ENCODE peak calls at places on chromosomes 1 and 21, in ten cellular contexts. One of them, this sample, is unnamed.
A peak's percentile ranks its signal among the peaks of the same experiment; 100 is the strongest.

GRCh38 chr1:44031900-44032817 is 897 bp upstream of the SLC6A9 start:
- DNase-seq in ACHN: no peak
- DNase-seq in OCI-M1: no peak
- DNase-seq in stimulated activated naive CD8-positive, alpha-beta T cell treated with anti-CD3 and anti-CD28 coated beads, Interleukin-15, Interleukin-2, amounts not matched to agents 100 U/mL and 50 U/mL, for 24 hours: no peak
- DNase-seq in T-helper 2 cell: no peak
- DNase-seq in brain microvascular endothelial cell: no peak
- DNase-seq in activated CD4-positive, alpha-beta T cell treated with anti-CD3 and anti-CD28 coated beads, Interleukin-2, amount 50 U/mL, for 4 hours: no peak
- DNase-seq in lower lobe of right lung: no peak
- DNase-seq in kidney: no peak
- DNase-seq in DMS153: no peak
- DNase-seq in this sample: no peak

GRCh38 chr1:236942431-236942830 is 61.8 kb downstream of the MT1HL1 start:
- DNase-seq in ACHN: no peak
- DNase-seq in OCI-M1: no peak
- DNase-seq in stimulated activated naive CD8-positive, alpha-beta T cell treated with anti-CD3 and anti-CD28 coated beads, Interleukin-15, Interleukin-2, amounts not matched to agents 100 U/mL and 50 U/mL, for 24 hours: no peak
- DNase-seq in T-helper 2 cell: no peak
- DNase-seq in brain microvascular endothelial cell: no peak
- DNase-seq in activated CD4-positive, alpha-beta T cell treated with anti-CD3 and anti-CD28 coated beads, Interleukin-2, amount 50 U/mL, for 4 hours: no peak
- DNase-seq in lower lobe of right lung: no peak
- DNase-seq in kidney: no peak
- DNase-seq in DMS153: no peak
- DNase-seq in this sample: no peak

GRCh38 chr1:33482412-33482811 is 10.0 kb downstream of the ZSCAN20 start:
- DNase-seq in ACHN: no peak
- DNase-seq in OCI-M1: no peak
- DNase-seq in stimulated activated naive CD8-positive, alpha-beta T cell treated with anti-CD3 and anti-CD28 coated beads, Interleukin-15, Interleukin-2, amounts not matched to agents 100 U/mL and 50 U/mL, for 24 hours: no peak
- DNase-seq in T-helper 2 cell: no peak
- DNase-seq in brain microvascular endothelial cell: no peak
- DNase-seq in activated CD4-positive, alpha-beta T cell treated with anti-CD3 and anti-CD28 coated beads, Interleukin-2, amount 50 U/mL, for 4 hours: no peak
- DNase-seq in lower lobe of right lung: no peak
- DNase-seq in kidney: no peak
- DNase-seq in DMS153: no peak
- DNase-seq in this sample: no peak

GRCh38 chr1:43426221-43426620 is 27.5 kb downstream of the HYI start:
- DNase-seq in ACHN: no peak
- DNase-seq in OCI-M1: no peak
- DNase-seq in stimulated activated naive CD8-positive, alpha-beta T cell treated with anti-CD3 and anti-CD28 coated beads, Interleukin-15, Interleukin-2, amounts not matched to agents 100 U/mL and 50 U/mL, for 24 hours: no peak
- DNase-seq in T-helper 2 cell: no peak
- DNase-seq in brain microvascular endothelial cell: no peak
- DNase-seq in activated CD4-positive, alpha-beta T cell treated with anti-CD3 and anti-CD28 coated beads, Interleukin-2, amount 50 U/mL, for 4 hours: no peak
- DNase-seq in lower lobe of right lung: no peak
- DNase-seq in kidney: peak; percentile 51
- DNase-seq in DMS153: no peak
- DNase-seq in this sample: no peak

GRCh38 chr21:17071093-17071492 is 441.8 kb upstream of the CXADR start:
- DNase-seq in ACHN: no peak
- DNase-seq in OCI-M1: no peak
- DNase-seq in stimulated activated naive CD8-positive, alpha-beta T cell treated with anti-CD3 and anti-CD28 coated beads, Interleukin-15, Interleukin-2, amounts not matched to agents 100 U/mL and 50 U/mL, for 24 hours: no peak
- DNase-seq in T-helper 2 cell: no peak
- DNase-seq in brain microvascular endothelial cell: no peak
- DNase-seq in activated CD4-positive, alpha-beta T cell treated with anti-CD3 and anti-CD28 coated beads, Interleukin-2, amount 50 U/mL, for 4 hours: no peak
- DNase-seq in lower lobe of right lung: no peak
- DNase-seq in kidney: no peak
- DNase-seq in DMS153: no peak
- DNase-seq in this sample: no peak

GRCh38 chr1:109137959-109138757 is 24.2 kb downstream of the ELAPOR1 start:
- DNase-seq in ACHN: no peak
- DNase-seq in OCI-M1: no peak
- DNase-seq in stimulated activated naive CD8-positive, alpha-beta T cell treated with anti-CD3 and anti-CD28 coated beads, Interleukin-15, Interleukin-2, amounts not matched to agents 100 U/mL and 50 U/mL, for 24 hours: no peak
- DNase-seq in T-helper 2 cell: no peak
- DNase-seq in brain microvascular endothelial cell: no peak
- DNase-seq in activated CD4-positive, alpha-beta T cell treated with anti-CD3 and anti-CD28 coated beads, Interleukin-2, amount 50 U/mL, for 4 hours: no peak
- DNase-seq in lower lobe of right lung: no peak
- DNase-seq in kidney: no peak
- DNase-seq in DMS153: peak; percentile 41
- DNase-seq in this sample: no peak

GRCh38 chr1:162872981-162873380 is 12.0 kb upstream of the CCDC190 start:
- DNase-seq in ACHN: no peak
- DNase-seq in OCI-M1: no peak
- DNase-seq in stimulated activated naive CD8-positive, alpha-beta T cell treated with anti-CD3 and anti-CD28 coated beads, Interleukin-15, Interleukin-2, amounts not matched to agents 100 U/mL and 50 U/mL, for 24 hours: no peak
- DNase-seq in T-helper 2 cell: no peak
- DNase-seq in brain microvascular endothelial cell: peak; percentile 45
- DNase-seq in activated CD4-positive, alpha-beta T cell treated with anti-CD3 and anti-CD28 coated beads, Interleukin-2, amount 50 U/mL, for 4 hours: no peak
- DNase-seq in lower lobe of right lung: no peak
- DNase-seq in kidney: no peak
- DNase-seq in DMS153: no peak
- DNase-seq in this sample: no peak

GRCh38 chr1:102191723-102192122 is 195.0 kb upstream of the OLFM3 start:
- DNase-seq in ACHN: peak; percentile 57
- DNase-seq in OCI-M1: peak; percentile 70
- DNase-seq in stimulated activated naive CD8-positive, alpha-beta T cell treated with anti-CD3 and anti-CD28 coated beads, Interleukin-15, Interleukin-2, amounts not matched to agents 100 U/mL and 50 U/mL, for 24 hours: no peak
- DNase-seq in T-helper 2 cell: no peak
- DNase-seq in brain microvascular endothelial cell: no peak
- DNase-seq in activated CD4-positive, alpha-beta T cell treated with anti-CD3 and anti-CD28 coated beads, Interleukin-2, amount 50 U/mL, for 4 hours: no peak
- DNase-seq in lower lobe of right lung: no peak
- DNase-seq in kidney: no peak
- DNase-seq in DMS153: peak; percentile 75
- DNase-seq in this sample: no peak

GRCh38 chr21:25687787-25688186 is 46.9 kb downstream of the ATP5PF start:
- DNase-seq in ACHN: no peak
- DNase-seq in OCI-M1: no peak
- DNase-seq in stimulated activated naive CD8-positive, alpha-beta T cell treated with anti-CD3 and anti-CD28 coated beads, Interleukin-15, Interleukin-2, amounts not matched to agents 100 U/mL and 50 U/mL, for 24 hours: no peak
- DNase-seq in T-helper 2 cell: no peak
- DNase-seq in brain microvascular endothelial cell: no peak
- DNase-seq in activated CD4-positive, alpha-beta T cell treated with anti-CD3 and anti-CD28 coated beads, Interleukin-2, amount 50 U/mL, for 4 hours: no peak
- DNase-seq in lower lobe of right lung: no peak
- DNase-seq in kidney: no peak
- DNase-seq in DMS153: no peak
- DNase-seq in this sample: no peak

GRCh38 chr1:226912587-226913176 is 27.4 kb upstream of the COQ8A start:
- DNase-seq in ACHN: no peak
- DNase-seq in OCI-M1: no peak
- DNase-seq in stimulated activated naive CD8-positive, alpha-beta T cell treated with anti-CD3 and anti-CD28 coated beads, Interleukin-15, Interleukin-2, amounts not matched to agents 100 U/mL and 50 U/mL, for 24 hours: peak; percentile 49
- DNase-seq in T-helper 2 cell: no peak
- DNase-seq in brain microvascular endothelial cell: peak; percentile 5
- DNase-seq in activated CD4-positive, alpha-beta T cell treated with anti-CD3 and anti-CD28 coated beads, Interleukin-2, amount 50 U/mL, for 4 hours: peak; percentile 28
- DNase-seq in lower lobe of right lung: peak; percentile 71
- DNase-seq in kidney: no peak
- DNase-seq in DMS153: no peak
- DNase-seq in this sample: peak; percentile 36

GRCh38 chr1:211292411-211292810 is 33.2 kb downstream of the RCOR3 start:
- DNase-seq in ACHN: no peak
- DNase-seq in OCI-M1: no peak
- DNase-seq in stimulated activated naive CD8-positive, alpha-beta T cell treated with anti-CD3 and anti-CD28 coated beads, Interleukin-15, Interleukin-2, amounts not matched to agents 100 U/mL and 50 U/mL, for 24 hours: no peak
- DNase-seq in T-helper 2 cell: no peak
- DNase-seq in brain microvascular endothelial cell: no peak
- DNase-seq in activated CD4-positive, alpha-beta T cell treated with anti-CD3 and anti-CD28 coated beads, Interleukin-2, amount 50 U/mL, for 4 hours: no peak
- DNase-seq in lower lobe of right lung: no peak
- DNase-seq in kidney: no peak
- DNase-seq in DMS153: no peak
- DNase-seq in this sample: no peak

GRCh38 chr1:35298464-35298863 is 30.0 kb downstream of the ZMYM4 start:
- DNase-seq in ACHN: peak; percentile 43
- DNase-seq in OCI-M1: peak; percentile 49
- DNase-seq in stimulated activated naive CD8-positive, alpha-beta T cell treated with anti-CD3 and anti-CD28 coated beads, Interleukin-15, Interleukin-2, amounts not matched to agents 100 U/mL and 50 U/mL, for 24 hours: no peak
- DNase-seq in T-helper 2 cell: no peak
- DNase-seq in brain microvascular endothelial cell: peak; percentile 29
- DNase-seq in activated CD4-positive, alpha-beta T cell treated with anti-CD3 and anti-CD28 coated beads, Interleukin-2, amount 50 U/mL, for 4 hours: peak; percentile 1
- DNase-seq in lower lobe of right lung: no peak
- DNase-seq in kidney: peak; percentile 73
- DNase-seq in DMS153: peak; percentile 15
- DNase-seq in this sample: peak; percentile 19

GRCh38 chr1:234400773-234401172 is 27.5 kb downstream of the COA6 start:
- DNase-seq in ACHN: peak; percentile 29
- DNase-seq in OCI-M1: peak; percentile 82
- DNase-seq in stimulated activated naive CD8-positive, alpha-beta T cell treated with anti-CD3 and anti-CD28 coated beads, Interleukin-15, Interleukin-2, amounts not matched to agents 100 U/mL and 50 U/mL, for 24 hours: no peak
- DNase-seq in T-helper 2 cell: no peak
- DNase-seq in brain microvascular endothelial cell: no peak
- DNase-seq in activated CD4-positive, alpha-beta T cell treated with anti-CD3 and anti-CD28 coated beads, Interleukin-2, amount 50 U/mL, for 4 hours: no peak
- DNase-seq in lower lobe of right lung: no peak
- DNase-seq in kidney: no peak
- DNase-seq in DMS153: no peak
- DNase-seq in this sample: no peak

GRCh38 chr1:205355054-205355453 is 1.7 kb downstream of the KLHDC8A start:
- DNase-seq in ACHN: peak; percentile 17
- DNase-seq in OCI-M1: no peak
- DNase-seq in stimulated activated naive CD8-positive, alpha-beta T cell treated with anti-CD3 and anti-CD28 coated beads, Interleukin-15, Interleukin-2, amounts not matched to agents 100 U/mL and 50 U/mL, for 24 hours: no peak
- DNase-seq in T-helper 2 cell: no peak
- DNase-seq in brain microvascular endothelial cell: no peak
- DNase-seq in activated CD4-positive, alpha-beta T cell treated with anti-CD3 and anti-CD28 coated beads, Interleukin-2, amount 50 U/mL, for 4 hours: no peak
- DNase-seq in lower lobe of right lung: peak; percentile 87
- DNase-seq in kidney: no peak
- DNase-seq in DMS153: peak; percentile 77
- DNase-seq in this sample: no peak

GRCh38 chr1:21241761-21242581 is 48.3 kb downstream of the ECE1 start:
- DNase-seq in ACHN: no peak
- DNase-seq in OCI-M1: no peak
- DNase-seq in stimulated activated naive CD8-positive, alpha-beta T cell treated with anti-CD3 and anti-CD28 coated beads, Interleukin-15, Interleukin-2, amounts not matched to agents 100 U/mL and 50 U/mL, for 24 hours: no peak
- DNase-seq in T-helper 2 cell: no peak
- DNase-seq in brain microvascular endothelial cell: no peak
- DNase-seq in activated CD4-positive, alpha-beta T cell treated with anti-CD3 and anti-CD28 coated beads, Interleukin-2, amount 50 U/mL, for 4 hours: no peak
- DNase-seq in lower lobe of right lung: no peak
- DNase-seq in kidney: no peak
- DNase-seq in DMS153: no peak
- DNase-seq in this sample: no peak

GRCh38 chr1:54681396-54681795 is 34.3 kb upstream of the TTC4 start:
- DNase-seq in ACHN: no peak
- DNase-seq in OCI-M1: no peak
- DNase-seq in stimulated activated naive CD8-positive, alpha-beta T cell treated with anti-CD3 and anti-CD28 coated beads, Interleukin-15, Interleukin-2, amounts not matched to agents 100 U/mL and 50 U/mL, for 24 hours: no peak
- DNase-seq in T-helper 2 cell: no peak
- DNase-seq in brain microvascular endothelial cell: peak; percentile 18
- DNase-seq in activated CD4-positive, alpha-beta T cell treated with anti-CD3 and anti-CD28 coated beads, Interleukin-2, amount 50 U/mL, for 4 hours: no peak
- DNase-seq in lower lobe of right lung: no peak
- DNase-seq in kidney: no peak
- DNase-seq in DMS153: peak; percentile 76
- DNase-seq in this sample: no peak

GRCh38 chr1:39391741-39392679 is 99.4 kb upstream of the BMP8A start:
- DNase-seq in ACHN: peak; percentile 95
- DNase-seq in OCI-M1: no peak
- DNase-seq in stimulated activated naive CD8-positive, alpha-beta T cell treated with anti-CD3 and anti-CD28 coated beads, Interleukin-15, Interleukin-2, amounts not matched to agents 100 U/mL and 50 U/mL, for 24 hours: no peak
- DNase-seq in T-helper 2 cell: no peak
- DNase-seq in brain microvascular endothelial cell: peak; percentile 87
- DNase-seq in activated CD4-positive, alpha-beta T cell treated with anti-CD3 and anti-CD28 coated beads, Interleukin-2, amount 50 U/mL, for 4 hours: no peak
- DNase-seq in lower lobe of right lung: no peak
- DNase-seq in kidney: no peak
- DNase-seq in DMS153: no peak
- DNase-seq in this sample: no peak

GRCh38 chr1:179867493-179868330 is 9.9 kb downstream of the TOR1AIP2 start:
- DNase-seq in ACHN: peak; percentile 69
- DNase-seq in OCI-M1: peak; percentile 74
- DNase-seq in stimulated activated naive CD8-positive, alpha-beta T cell treated with anti-CD3 and anti-CD28 coated beads, Interleukin-15, Interleukin-2, amounts not matched to agents 100 U/mL and 50 U/mL, for 24 hours: peak; percentile 51
- DNase-seq in T-helper 2 cell: peak; percentile 15
- DNase-seq in brain microvascular endothelial cell: peak; percentile 48
- DNase-seq in activated CD4-positive, alpha-beta T cell treated with anti-CD3 and anti-CD28 coated beads, Interleukin-2, amount 50 U/mL, for 4 hours: peak; percentile 49
- DNase-seq in lower lobe of right lung: no peak
- DNase-seq in kidney: no peak
- DNase-seq in DMS153: no peak
- DNase-seq in this sample: peak; percentile 58

GRCh38 chr1:103525114-103525606 is 339 bp upstream of the RNPC3 start:
- DNase-seq in ACHN: peak; percentile 47
- DNase-seq in OCI-M1: peak; percentile 77
- DNase-seq in stimulated activated naive CD8-positive, alpha-beta T cell treated with anti-CD3 and anti-CD28 coated beads, Interleukin-15, Interleukin-2, amounts not matched to agents 100 U/mL and 50 U/mL, for 24 hours: no peak
- DNase-seq in T-helper 2 cell: no peak
- DNase-seq in brain microvascular endothelial cell: no peak
- DNase-seq in activated CD4-positive, alpha-beta T cell treated with anti-CD3 and anti-CD28 coated beads, Interleukin-2, amount 50 U/mL, for 4 hours: no peak
- DNase-seq in lower lobe of right lung: no peak
- DNase-seq in kidney: no peak
- DNase-seq in DMS153: peak; percentile 3
- DNase-seq in this sample: peak; percentile 1

GRCh38 chr1:93499533-93499932 is 51.6 kb downstream of the FNBP1L start:
- DNase-seq in ACHN: no peak
- DNase-seq in OCI-M1: no peak
- DNase-seq in stimulated activated naive CD8-positive, alpha-beta T cell treated with anti-CD3 and anti-CD28 coated beads, Interleukin-15, Interleukin-2, amounts not matched to agents 100 U/mL and 50 U/mL, for 24 hours: no peak
- DNase-seq in T-helper 2 cell: no peak
- DNase-seq in brain microvascular endothelial cell: no peak
- DNase-seq in activated CD4-positive, alpha-beta T cell treated with anti-CD3 and anti-CD28 coated beads, Interleukin-2, amount 50 U/mL, for 4 hours: no peak
- DNase-seq in lower lobe of right lung: no peak
- DNase-seq in kidney: no peak
- DNase-seq in DMS153: no peak
- DNase-seq in this sample: no peak

GRCh38 chr1:229254910-229255541 is 15.9 kb upstream of the RAB4A start:
- DNase-seq in ACHN: peak; percentile 21
- DNase-seq in OCI-M1: peak; percentile 61
- DNase-seq in stimulated activated naive CD8-positive, alpha-beta T cell treated with anti-CD3 and anti-CD28 coated beads, Interleukin-15, Interleukin-2, amounts not matched to agents 100 U/mL and 50 U/mL, for 24 hours: no peak
- DNase-seq in T-helper 2 cell: no peak
- DNase-seq in brain microvascular endothelial cell: no peak
- DNase-seq in activated CD4-positive, alpha-beta T cell treated with anti-CD3 and anti-CD28 coated beads, Interleukin-2, amount 50 U/mL, for 4 hours: no peak
- DNase-seq in lower lobe of right lung: no peak
- DNase-seq in kidney: no peak
- DNase-seq in DMS153: peak; percentile 61
- DNase-seq in this sample: peak; percentile 69

GRCh38 chr1:41618871-41619270 is 134.4 kb upstream of the EDN2 start:
- DNase-seq in ACHN: no peak
- DNase-seq in OCI-M1: no peak
- DNase-seq in stimulated activated naive CD8-positive, alpha-beta T cell treated with anti-CD3 and anti-CD28 coated beads, Interleukin-15, Interleukin-2, amounts not matched to agents 100 U/mL and 50 U/mL, for 24 hours: no peak
- DNase-seq in T-helper 2 cell: no peak
- DNase-seq in brain microvascular endothelial cell: no peak
- DNase-seq in activated CD4-positive, alpha-beta T cell treated with anti-CD3 and anti-CD28 coated beads, Interleukin-2, amount 50 U/mL, for 4 hours: no peak
- DNase-seq in lower lobe of right lung: no peak
- DNase-seq in kidney: no peak
- DNase-seq in DMS153: no peak
- DNase-seq in this sample: no peak

GRCh38 chr1:245276426-245276825 is 121.6 kb downstream of the KIF26B start:
- DNase-seq in ACHN: no peak
- DNase-seq in OCI-M1: no peak
- DNase-seq in stimulated activated naive CD8-positive, alpha-beta T cell treated with anti-CD3 and anti-CD28 coated beads, Interleukin-15, Interleukin-2, amounts not matched to agents 100 U/mL and 50 U/mL, for 24 hours: no peak
- DNase-seq in T-helper 2 cell: no peak
- DNase-seq in brain microvascular endothelial cell: no peak
- DNase-seq in activated CD4-positive, alpha-beta T cell treated with anti-CD3 and anti-CD28 coated beads, Interleukin-2, amount 50 U/mL, for 4 hours: no peak
- DNase-seq in lower lobe of right lung: no peak
- DNase-seq in kidney: no peak
- DNase-seq in DMS153: no peak
- DNase-seq in this sample: no peak

GRCh38 chr1:89499320-89499719 is 25.3 kb upstream of the LRRC8B start:
- DNase-seq in ACHN: no peak
- DNase-seq in OCI-M1: no peak
- DNase-seq in stimulated activated naive CD8-positive, alpha-beta T cell treated with anti-CD3 and anti-CD28 coated beads, Interleukin-15, Interleukin-2, amounts not matched to agents 100 U/mL and 50 U/mL, for 24 hours: no peak
- DNase-seq in T-helper 2 cell: no peak
- DNase-seq in brain microvascular endothelial cell: no peak
- DNase-seq in activated CD4-positive, alpha-beta T cell treated with anti-CD3 and anti-CD28 coated beads, Interleukin-2, amount 50 U/mL, for 4 hours: no peak
- DNase-seq in lower lobe of right lung: no peak
- DNase-seq in kidney: no peak
- DNase-seq in DMS153: no peak
- DNase-seq in this sample: no peak

GRCh38 chr1:212162635-212163034 is 122.6 kb upstream of the PPP2R5A start:
- DNase-seq in ACHN: no peak
- DNase-seq in OCI-M1: peak; percentile 53
- DNase-seq in stimulated activated naive CD8-positive, alpha-beta T cell treated with anti-CD3 and anti-CD28 coated beads, Interleukin-15, Interleukin-2, amounts not matched to agents 100 U/mL and 50 U/mL, for 24 hours: peak; percentile 17
- DNase-seq in T-helper 2 cell: no peak
- DNase-seq in brain microvascular endothelial cell: peak; percentile 42
- DNase-seq in activated CD4-positive, alpha-beta T cell treated with anti-CD3 and anti-CD28 coated beads, Interleukin-2, amount 50 U/mL, for 4 hours: no peak
- DNase-seq in lower lobe of right lung: no peak
- DNase-seq in kidney: no peak
- DNase-seq in DMS153: peak; percentile 26
- DNase-seq in this sample: no peak

GRCh38 chr1:164768045-164768402 is 209.0 kb downstream of the PBX1 start:
- DNase-seq in ACHN: peak; percentile 33
- DNase-seq in OCI-M1: no peak
- DNase-seq in stimulated activated naive CD8-positive, alpha-beta T cell treated with anti-CD3 and anti-CD28 coated beads, Interleukin-15, Interleukin-2, amounts not matched to agents 100 U/mL and 50 U/mL, for 24 hours: no peak
- DNase-seq in T-helper 2 cell: no peak
- DNase-seq in brain microvascular endothelial cell: no peak
- DNase-seq in activated CD4-positive, alpha-beta T cell treated with anti-CD3 and anti-CD28 coated beads, Interleukin-2, amount 50 U/mL, for 4 hours: no peak
- DNase-seq in lower lobe of right lung: no peak
- DNase-seq in kidney: no peak
- DNase-seq in DMS153: no peak
- DNase-seq in this sample: no peak

GRCh38 chr1:30743584-30744059 is 14.0 kb downstream of the LAPTM5 start:
- DNase-seq in ACHN: no peak
- DNase-seq in OCI-M1: no peak
- DNase-seq in stimulated activated naive CD8-positive, alpha-beta T cell treated with anti-CD3 and anti-CD28 coated beads, Interleukin-15, Interleukin-2, amounts not matched to agents 100 U/mL and 50 U/mL, for 24 hours: peak; percentile 67
- DNase-seq in T-helper 2 cell: no peak
- DNase-seq in brain microvascular endothelial cell: no peak
- DNase-seq in activated CD4-positive, alpha-beta T cell treated with anti-CD3 and anti-CD28 coated beads, Interleukin-2, amount 50 U/mL, for 4 hours: peak; percentile 67
- DNase-seq in lower lobe of right lung: no peak
- DNase-seq in kidney: peak; percentile 39
- DNase-seq in DMS153: peak; percentile 89
- DNase-seq in this sample: peak; percentile 75

GRCh38 chr1:70038025-70038424 is 167.4 kb downstream of the LRRC40 start:
- DNase-seq in ACHN: no peak
- DNase-seq in OCI-M1: no peak
- DNase-seq in stimulated activated naive CD8-positive, alpha-beta T cell treated with anti-CD3 and anti-CD28 coated beads, Interleukin-15, Interleukin-2, amounts not matched to agents 100 U/mL and 50 U/mL, for 24 hours: no peak
- DNase-seq in T-helper 2 cell: no peak
- DNase-seq in brain microvascular endothelial cell: peak; percentile 60
- DNase-seq in activated CD4-positive, alpha-beta T cell treated with anti-CD3 and anti-CD28 coated beads, Interleukin-2, amount 50 U/mL, for 4 hours: no peak
- DNase-seq in lower lobe of right lung: no peak
- DNase-seq in kidney: no peak
- DNase-seq in DMS153: no peak
- DNase-seq in this sample: no peak